ENCODE peak calls at places on chromosomes 3 and 15, in nine cellular contexts. C, D, O, G, S, W, U, K and B are unnamed samples.

GRCh38 chr3:52193059-52193458 is 4.9 kb upstream of the ALAS1 start:
- DNase-seq in D (peak), C (no peak), U (no peak), S (no peak), K (no peak), O (no peak), W (peak), G (no peak), B (no peak)

GRCh38 chr3:126106336-126107202 is 22.6 kb upstream of the SLC41A3 start:
- DNase-seq in K (no peak), D (no peak), W (no peak), U (no peak), G (no peak), C (no peak), O (no peak), S (no peak), B (no peak)

GRCh38 chr3:10395671-10396070 is 74.8 kb upstream of the SEC13 start:
- DNase-seq in D (no peak), S (no peak), G (no peak), U (no peak), W (no peak), K (no peak), C (no peak), O (no peak), B (no peak)

GRCh38 chr15:86247249-86247955 is 167.7 kb downstream of the AGBL1 start:
- DNase-seq in G (no peak), S (no peak), U (no peak), K (no peak), O (no peak), C (no peak), W (no peak), D (no peak), B (no peak)

GRCh38 chr3:113606539-113607218 is 74.3 kb downstream of the SIDT1 start:
- DNase-seq in G (no peak), S (no peak), W (no peak), O (peak), K (no peak), U (no peak), C (no peak), D (no peak), B (no peak)

GRCh38 chr3:13142552-13143380 is 69.5 kb upstream of the IQSEC1 start:
- DNase-seq in W (no peak), D (no peak), K (no peak), U (no peak), C (no peak), S (no peak), O (no peak), G (no peak), B (no peak)

GRCh38 chr3:195421410-195421809 is 21.4 kb downstream of the ACAP2 start:
- DNase-seq in S (no peak), C (no peak), K (no peak), D (no peak), O (no peak), G (peak), U (no peak), W (no peak), B (no peak)

GRCh38 chr15:90126022-90126421 is 23.8 kb upstream of the IDH2 start:
- DNase-seq in W (no peak), C (no peak), K (no peak), G (no peak), D (no peak), U (no peak), S (no peak), O (no peak), B (no peak)

GRCh38 chr3:58026598-58026997 is 18.4 kb downstream of the FLNB start:
- DNase-seq in K (no peak), O (no peak), C (no peak), G (no peak), W (no peak), U (no peak), S (no peak), D (no peak), B (no peak)

GRCh38 chr3:141546586-141546985 is 59.8 kb downstream of the RASA2 start:
- DNase-seq in D (no peak), S (no peak), C (no peak), U (no peak), K (no peak), W (no peak), O (no peak), G (no peak), B (no peak)

GRCh38 chr3:170330366-170330765 is 27.1 kb upstream of the SKIL start:
- DNase-seq in C (peak), G (peak), O (no peak), U (no peak), D (no peak), K (no peak), S (peak), W (peak), B (no peak)

GRCh38 chr3:154900777-154901176 is 179.3 kb upstream of the MME start:
- DNase-seq in S (no peak), U (no peak), C (no peak), K (no peak), W (no peak), D (no peak), O (no peak), G (peak), B (no peak)

GRCh38 chr3:154901263-154901662 is 178.9 kb upstream of the MME start:
- DNase-seq in D (no peak), G (peak), O (no peak), S (no peak), W (no peak), C (no peak), K (no peak), U (no peak), B (no peak)

GRCh38 chr3:154898398-154898797 is 181.7 kb upstream of the MME start:
- DNase-seq in C (no peak), U (no peak), D (no peak), W (no peak), O (no peak), K (no peak), S (no peak), G (peak), B (no peak)

GRCh38 chr3:154898916-154899315 is 181.2 kb upstream of the MME start:
- DNase-seq in W (no peak), S (no peak), G (no peak), C (no peak), D (no peak), U (no peak), O (no peak), K (no peak), B (no peak)

GRCh38 chr3:154904328-154904727 is 175.8 kb upstream of the MME start:
- DNase-seq in G (peak), C (peak), K (no peak), W (peak), U (no peak), O (peak), D (peak), S (peak), B (peak)
- TF ChIP-seq CTCF in G (peak), C (peak), K (peak), W (peak), U (peak), O (no peak), D (peak), S (peak), B (peak)

GRCh38 chr15:71752604-71753289 is 57.6 kb upstream of the NR2E3 start:
- DNase-seq in O (peak), D (peak), S (peak), G (peak), U (peak), C (peak), W (peak), K (no peak), B (peak)
- TF ChIP-seq CTCF in O (peak), D (peak), S (peak), G (peak), U (peak), C (peak), W (peak), K (peak), B (peak)

DNA sequence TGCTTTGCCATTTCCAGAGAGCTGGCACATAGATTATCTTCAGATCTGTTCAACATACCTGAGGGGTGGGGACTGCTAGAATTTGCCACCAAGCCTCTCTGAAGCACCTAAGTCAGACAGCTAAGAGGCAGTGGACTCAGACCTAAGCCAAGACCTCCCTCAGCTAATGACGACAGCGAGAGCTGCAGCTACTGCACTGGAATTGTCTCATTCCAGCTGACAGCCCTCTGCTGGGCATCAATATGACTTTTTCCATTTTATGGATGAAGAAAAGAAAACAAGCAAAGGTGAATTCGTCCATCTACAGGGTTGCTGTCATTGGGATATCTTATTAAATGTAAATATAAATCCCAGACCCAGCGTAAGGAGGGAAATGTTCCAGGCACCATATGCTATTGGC is 85.3 kb upstream of the LRTM1 start:
- DNase-seq in G (peak), O (no peak), U (no peak), D (peak), S (no peak), W (peak), C (no peak), K (no peak), B (no peak)
- TF ChIP-seq CTCF in G (peak), O (no peak), U (peak), D (peak), S (no peak), W (peak), C (no peak), K (no peak), B (no peak)

GRCh38 chr15:53976844-53977392 is 1.3 kb upstream of the UNC13C start:
- DNase-seq in C (no peak), U (peak), S (peak), K (peak), W (no peak), O (no peak), D (no peak), G (no peak), B (peak)
- TF ChIP-seq CTCF in C (no peak), U (peak), S (peak), K (peak), W (no peak), O (no peak), D (no peak), G (peak), B (peak)

GRCh38 chr15:37973856-37974255 is 39.4 kb downstream of the TMCO5A start:
- DNase-seq in D (no peak), U (no peak), G (peak), C (no peak), O (no peak), K (no peak), W (peak), S (no peak), B (no peak)
- TF ChIP-seq CTCF in D (no peak), U (no peak), G (no peak), C (no peak), O (no peak), K (no peak), W (no peak), S (no peak), B (no peak)

DNA sequence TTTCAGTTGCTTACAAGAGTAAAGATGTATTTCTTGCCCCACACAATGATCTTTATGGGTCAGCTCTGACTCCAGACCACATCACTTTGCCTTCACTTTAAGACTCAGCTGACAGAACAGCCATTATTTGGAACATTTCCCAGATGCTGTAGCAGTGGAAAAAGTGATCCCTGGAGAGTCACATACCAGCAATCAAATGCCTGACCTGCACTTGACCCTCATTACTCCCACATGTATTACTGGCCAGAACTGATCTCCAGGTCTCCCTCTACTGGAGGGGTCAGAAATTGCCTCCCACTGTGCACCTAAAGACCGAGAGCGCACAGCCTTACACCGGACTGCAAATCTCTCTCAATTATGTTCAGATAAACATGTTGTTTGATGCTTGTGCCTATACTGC is 88.6 kb upstream of the ZNF385D start:
- DNase-seq in D (peak), U (no peak), W (peak), S (peak), C (no peak), K (no peak), G (peak), O (no peak), B (peak)
- TF ChIP-seq CTCF in D (peak), U (peak), W (peak), S (no peak), C (no peak), K (no peak), G (peak), O (no peak), B (peak)

GRCh38 chr3:162601101-162601670 is 1104.6 kb downstream of the OTOL1 start:
- DNase-seq in G (no peak), S (no peak), W (no peak), O (no peak), U (no peak), C (no peak), K (no peak), D (no peak), B (peak)
- TF ChIP-seq CTCF in G (no peak), S (no peak), W (no peak), O (no peak), U (no peak), C (no peak), K (no peak), D (no peak), B (no peak)